ENCODE peak calls at places on chromosomes 4 and X, in eight cellular contexts. C is NCI-H2081; K is NCI-H1092 treated with DMSO at 0.1 percent for 48 hours; V is stimulated activated CD4-positive, alpha-beta T cell treated with anti-CD3 and anti-CD28 coated beads, TNF-alpha, amount 100 ng/mL, for 48 hours; B is LoVo; X is mucosa of descending colon; Z is activated CD4-positive, alpha-beta T cell treated with anti-CD3 and anti-CD28 coated beads, Interleukin-2, amount 50 U/mL, for 24 hours; A is fibroblast of lung. Q is an unnamed sample.

GRCh38 chr4:53744446-53745160 is 153.3 kb upstream of the LNX1 start:
- DNase-seq in C (no peak), K (peak), V (no peak), B (no peak), X (no peak), Z (no peak), A (no peak), Q (no peak)

GRCh38 chr4:127748957-127749356 is 18.8 kb downstream of the SLC25A31 start:
- DNase-seq in C (no peak), K (no peak), V (no peak), B (no peak), X (no peak), Z (no peak), A (no peak), Q (no peak)

GRCh38 chr4:65063601-65064000 is 606.7 kb downstream of the EPHA5 start:
- DNase-seq in C (no peak), K (no peak), V (no peak), B (no peak), X (no peak), Z (no peak), A (no peak), Q (no peak)

GRCh38 chr4:122755675-122756074 is 23.2 kb downstream of the BBS12 start:
- DNase-seq in C (no peak), K (no peak), V (no peak), B (no peak), X (no peak), Z (no peak), A (no peak), Q (no peak)

GRCh38 chrX:125694171-125694570 is 374.5 kb downstream of the TEX13C start:
- DNase-seq in C (no peak), K (no peak), V (no peak), B (no peak), X (no peak), Z (no peak), A (no peak), Q (no peak)

GRCh38 chrX:84339507-84340364 is 151.7 kb upstream of the RPS6KA6 start:
- DNase-seq in C (peak), K (peak), V (no peak), B (no peak), X (no peak), Z (no peak), A (peak), Q (no peak)

GRCh38 chr4:3377557-3377956 is 64.2 kb upstream of the HGFAC start:
- DNase-seq in C (no peak), K (no peak), V (no peak), B (no peak), X (no peak), Z (no peak), A (no peak), Q (no peak)

GRCh38 chr4:42350611-42351182 is 46.6 kb upstream of the SHISA3 start:
- DNase-seq in C (no peak), K (no peak), V (no peak), B (no peak), X (no peak), Z (no peak), A (no peak), Q (no peak)

GRCh38 chr4:55215087-55215486 is 89.7 kb upstream of the KDR start:
- DNase-seq in C (no peak), K (no peak), V (no peak), B (no peak), X (no peak), Z (no peak), A (no peak), Q (no peak)

GRCh38 chr4:142801966-142802365 is 44.1 kb downstream of the INPP4B start:
- DNase-seq in C (no peak), K (no peak), V (no peak), B (no peak), X (no peak), Z (no peak), A (no peak), Q (no peak)

GRCh38 chr4:145709843-145710242 is 29.9 kb downstream of the C4orf51 start:
- DNase-seq in C (peak), K (no peak), V (peak), B (no peak), X (no peak), Z (no peak), A (peak), Q (no peak)

GRCh38 chr4:139655116-139655515 is 10.5 kb upstream of the MGST2 start:
- DNase-seq in C (peak), K (peak), V (no peak), B (no peak), X (no peak), Z (no peak), A (peak), Q (no peak)

GRCh38 chrX:14095702-14096101 is 66.0 kb upstream of the GEMIN8 start:
- DNase-seq in C (no peak), K (no peak), V (peak), B (peak), X (peak), Z (no peak), A (peak), Q (peak)

GRCh38 chr4:53592686-53593641 is 1.7 kb upstream of the LNX1 start:
- DNase-seq in C (peak), K (no peak), V (no peak), B (peak), X (peak), Z (no peak), A (no peak), Q (peak)

GRCh38 chr4:53688186-53688790 is 97.0 kb upstream of the LNX1 start:
- DNase-seq in C (no peak), K (no peak), V (peak), B (no peak), X (no peak), Z (no peak), A (peak), Q (no peak)

GRCh38 chrX:94216738-94217137 is 542.7 kb downstream of the FAM133A start:
- DNase-seq in C (no peak), K (no peak), V (no peak), B (no peak), X (no peak), Z (no peak), A (no peak), Q (no peak)

GRCh38 chrX:131617182-131617581 is 73.3 kb downstream of the OR13H1 start:
- DNase-seq in C (no peak), K (no peak), V (no peak), B (no peak), X (no peak), Z (no peak), A (peak), Q (no peak)

GRCh38 chrX:154840856-154841255 is 6.4 kb upstream of the SMIM9 start:
- DNase-seq in C (peak), K (peak), V (no peak), B (peak), X (no peak), Z (no peak), A (peak), Q (no peak)

GRCh38 chr4:97911236-97911906 is 231.9 kb downstream of the STPG2 start:
- DNase-seq in C (no peak), K (no peak), V (no peak), B (no peak), X (no peak), Z (no peak), A (no peak), Q (no peak)

GRCh38 chr4:74545488-74545887 is 100.6 kb downstream of the AREG start:
- DNase-seq in C (no peak), K (no peak), V (no peak), B (peak), X (peak), Z (no peak), A (no peak), Q (peak)